ENCODE peak calls at places on chromosomes 1 and 21, in five cellular contexts. One of them, this sample, is unnamed.

GRCh38 chr21:44763050-44763378 is 38.6 kb downstream of the UBE2G2 start:
- DNase-seq in activated naive CD8-positive, alpha-beta T cell treated with anti-CD3 and anti-CD28 coated beads for 36 hours: no peak
- DNase-seq in CD4-positive, CD25-positive, alpha-beta regulatory T cell: no peak
- DNase-seq in T follicular helper cell: no peak
- DNase-seq in KBM-7: no peak
- DNase-seq in this sample: no peak

GRCh38 chr1:11522400-11523235 is 43.7 kb downstream of the DISP3 start:
- DNase-seq in CD4-positive, CD25-positive, alpha-beta regulatory T cell: no peak
- DNase-seq in activated naive CD8-positive, alpha-beta T cell treated with anti-CD3 and anti-CD28 coated beads for 36 hours: no peak
- DNase-seq in KBM-7: no peak
- DNase-seq in T follicular helper cell: no peak
- DNase-seq in this sample: no peak

GRCh38 chr1:185676969-185677368 is 57.2 kb upstream of the HMCN1 start:
- DNase-seq in KBM-7: no peak
- DNase-seq in T follicular helper cell: no peak
- DNase-seq in CD4-positive, CD25-positive, alpha-beta regulatory T cell: no peak
- DNase-seq in activated naive CD8-positive, alpha-beta T cell treated with anti-CD3 and anti-CD28 coated beads for 36 hours: no peak
- DNase-seq in this sample: no peak

GRCh38 chr1:85070972-85071492 is 22.7 kb upstream of the MCOLN3 start:
- DNase-seq in CD4-positive, CD25-positive, alpha-beta regulatory T cell: no peak
- DNase-seq in KBM-7: no peak
- DNase-seq in T follicular helper cell: no peak
- DNase-seq in activated naive CD8-positive, alpha-beta T cell treated with anti-CD3 and anti-CD28 coated beads for 36 hours: no peak
- DNase-seq in this sample: no peak

GRCh38 chr1:155038602-155039307 is 5.1 kb downstream of the DCST1 start:
- DNase-seq in CD4-positive, CD25-positive, alpha-beta regulatory T cell: no peak
- DNase-seq in activated naive CD8-positive, alpha-beta T cell treated with anti-CD3 and anti-CD28 coated beads for 36 hours: no peak
- DNase-seq in T follicular helper cell: no peak
- DNase-seq in KBM-7: no peak
- DNase-seq in this sample: no peak

GRCh38 chr1:225820522-225821120 is 10.7 kb downstream of the EPHX1 start:
- DNase-seq in KBM-7: no peak
- DNase-seq in T follicular helper cell: no peak
- DNase-seq in activated naive CD8-positive, alpha-beta T cell treated with anti-CD3 and anti-CD28 coated beads for 36 hours: no peak
- DNase-seq in CD4-positive, CD25-positive, alpha-beta regulatory T cell: no peak
- DNase-seq in this sample: no peak

GRCh38 chr1:108639899-108640560 is 20.9 kb downstream of the HENMT1 start:
- DNase-seq in CD4-positive, CD25-positive, alpha-beta regulatory T cell: no peak
- DNase-seq in activated naive CD8-positive, alpha-beta T cell treated with anti-CD3 and anti-CD28 coated beads for 36 hours: peak; percentile 65
- DNase-seq in T follicular helper cell: no peak
- DNase-seq in KBM-7: peak; percentile 12
- DNase-seq in this sample: no peak

GRCh38 chr1:197967066-197967465 is 49.9 kb downstream of the LHX9 start:
- DNase-seq in activated naive CD8-positive, alpha-beta T cell treated with anti-CD3 and anti-CD28 coated beads for 36 hours: no peak
- DNase-seq in KBM-7: no peak
- DNase-seq in T follicular helper cell: no peak
- DNase-seq in CD4-positive, CD25-positive, alpha-beta regulatory T cell: no peak
- DNase-seq in this sample: no peak

GRCh38 chr1:13652238-13652637 is 47.8 kb upstream of the PRDM2 start:
- DNase-seq in KBM-7: no peak
- DNase-seq in activated naive CD8-positive, alpha-beta T cell treated with anti-CD3 and anti-CD28 coated beads for 36 hours: no peak
- DNase-seq in CD4-positive, CD25-positive, alpha-beta regulatory T cell: no peak
- DNase-seq in T follicular helper cell: no peak
- DNase-seq in this sample: no peak

GRCh38 chr1:5944848-5945167 is 47.4 kb downstream of the NPHP4 start:
- DNase-seq in CD4-positive, CD25-positive, alpha-beta regulatory T cell: no peak
- DNase-seq in T follicular helper cell: no peak
- DNase-seq in KBM-7: no peak
- DNase-seq in activated naive CD8-positive, alpha-beta T cell treated with anti-CD3 and anti-CD28 coated beads for 36 hours: no peak
- DNase-seq in this sample: no peak

GRCh38 chr1:183896466-183897026 is 91.6 kb downstream of the RGL1 start:
- DNase-seq in T follicular helper cell: no peak
- DNase-seq in activated naive CD8-positive, alpha-beta T cell treated with anti-CD3 and anti-CD28 coated beads for 36 hours: no peak
- DNase-seq in CD4-positive, CD25-positive, alpha-beta regulatory T cell: no peak
- DNase-seq in KBM-7: peak; percentile 88
- DNase-seq in this sample: no peak

GRCh38 chr1:247474367-247474766 is 16.5 kb upstream of the OR2B11 start:
- DNase-seq in T follicular helper cell: no peak
- DNase-seq in CD4-positive, CD25-positive, alpha-beta regulatory T cell: no peak
- DNase-seq in KBM-7: no peak
- DNase-seq in activated naive CD8-positive, alpha-beta T cell treated with anti-CD3 and anti-CD28 coated beads for 36 hours: no peak
- DNase-seq in this sample: no peak

GRCh38 chr21:15319727-15320126 is 254.9 kb upstream of the NRIP1 start:
- DNase-seq in activated naive CD8-positive, alpha-beta T cell treated with anti-CD3 and anti-CD28 coated beads for 36 hours: no peak
- DNase-seq in T follicular helper cell: no peak
- DNase-seq in CD4-positive, CD25-positive, alpha-beta regulatory T cell: no peak
- DNase-seq in KBM-7: no peak
- DNase-seq in this sample: no peak